ENCODE peak calls at places on chromosomes 11 and 22, in ten cellular contexts. D is IMR-90; E is foreskin keratinocyte; H is kidney; U is heart right ventricle; W is lower lobe of right lung; S is AG04450; B is cardiac muscle cell; N is psoas muscle; T is effector memory CD4-positive, alpha-beta T cell. X is an unnamed sample.
A peak's percentile ranks its signal among the peaks of the same experiment; 100 is the strongest.

GRCh38 chr11:78039391-78039918 is 16.4 kb upstream of the KCTD14 start:
- DNase-seq in D (no peak), E (peak; percentile 31), H (no peak), U (no peak), W (no peak), S (no peak), B (no peak), N (no peak), T (no peak), X (no peak)

GRCh38 chr11:28488336-28488735 is 380.1 kb downstream of the METTL15 start:
- DNase-seq in D (no peak), E (no peak), H (no peak), U (no peak), W (no peak), S (no peak), B (no peak), N (no peak), T (no peak), X (no peak)

GRCh38 chr11:9025101-9025850 is 21.5 kb upstream of the NRIP3 start:
- DNase-seq in D (no peak), E (no peak), H (no peak), U (no peak), W (no peak), S (no peak), B (no peak), N (no peak), T (no peak), X (no peak)

GRCh38 chr11:105181100-105181499 is 41.5 kb upstream of the CARD18 start:
- DNase-seq in D (peak; percentile 76), E (peak; percentile 45), H (no peak), U (no peak), W (no peak), S (no peak), B (peak; percentile 22), N (no peak), T (no peak), X (no peak)

GRCh38 chr11:106379712-106380111 is 302.2 kb downstream of the AASDHPPT start:
- DNase-seq in D (no peak), E (no peak), H (no peak), U (no peak), W (no peak), S (no peak), B (no peak), N (no peak), T (no peak), X (no peak)

GRCh38 chr11:65323813-65324212 is 9.1 kb downstream of the CDC42EP2 start:
- DNase-seq in D (no peak), E (no peak), H (no peak), U (no peak), W (peak; percentile 26), S (no peak), B (no peak), N (no peak), T (no peak), X (no peak)

GRCh38 chr11:117970400-117971024 is 15.7 kb upstream of the IL10RA start:
- DNase-seq in D (no peak), E (peak; percentile 35), H (no peak), U (no peak), W (no peak), S (no peak), B (no peak), N (no peak), T (peak; percentile 27), X (no peak)

GRCh38 chr11:71408826-71409225 is 39.4 kb downstream of the DHCR7 start:
- DNase-seq in D (no peak), E (no peak), H (no peak), U (no peak), W (no peak), S (no peak), B (no peak), N (no peak), T (no peak), X (no peak)

GRCh38 chr11:80960331-80961095 is 1519.7 kb upstream of the TENM4 start:
- DNase-seq in D (no peak), E (peak; percentile 26), H (no peak), U (no peak), W (no peak), S (no peak), B (no peak), N (no peak), T (no peak), X (no peak)

DNA sequence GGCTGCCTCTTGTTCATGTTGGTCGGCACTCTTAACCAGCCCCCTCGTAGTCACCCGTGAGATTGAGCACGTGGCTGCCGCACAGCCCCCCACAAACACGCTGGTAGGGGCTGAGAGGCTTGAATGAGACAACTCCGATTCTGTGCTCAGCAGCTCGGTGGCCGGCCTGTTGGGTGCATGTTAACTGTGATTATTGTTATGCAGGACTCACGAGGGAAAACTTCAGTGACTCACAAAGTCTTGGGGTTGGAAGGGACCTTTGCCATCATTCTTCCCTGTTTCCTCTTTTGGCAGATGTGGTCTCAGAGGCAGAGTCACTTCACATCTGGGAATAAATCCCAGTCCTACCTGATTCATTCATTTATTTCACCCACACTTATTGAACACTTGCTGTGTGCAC is 75.2 kb downstream of the ADAMTS15 start:
- DNase-seq in D (peak; percentile 97), E (no peak), H (no peak), U (peak; percentile 33), W (no peak), S (peak; percentile 67), B (no peak), N (peak; percentile 29), T (no peak), X (no peak)
- H3K27ac ChIP-seq in D (peak overlapping the region; percentile 95), E (no peak overlapping the region), H (no peak overlapping the region), U (peak overlapping the region; percentile 90), W (peak overlapping the region; percentile 72), S (peak overlapping the region; percentile 88), B (no peak overlapping the region), N (peak overlapping the region; percentile 84), T (no peak overlapping the region), X (no peak overlapping the region)

DNA sequence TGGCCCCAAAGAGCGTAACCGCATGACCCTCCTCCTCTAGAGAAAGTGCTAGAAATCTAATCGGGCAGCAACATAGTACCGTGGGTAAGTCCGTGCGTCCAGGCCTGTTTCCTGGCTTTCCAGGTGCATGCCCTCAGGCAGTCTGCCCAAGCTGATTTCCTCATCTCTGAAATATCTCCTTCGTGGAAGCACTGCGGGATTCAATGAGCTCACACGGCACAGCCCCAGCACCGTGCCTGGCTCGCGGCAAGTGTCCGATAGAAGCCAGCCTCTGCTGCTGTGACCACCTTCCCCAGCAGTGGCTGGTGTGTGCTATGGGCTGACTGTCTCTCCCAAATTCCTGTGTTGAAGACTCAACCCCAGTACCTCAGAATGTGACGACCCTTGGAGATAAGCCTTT is 20.7 kb downstream of the RPUSD4 start:
- DNase-seq in D (no peak), E (peak; percentile 47), H (no peak), U (no peak), W (no peak), S (no peak), B (no peak), N (no peak), T (no peak), X (no peak)
- H3K27ac ChIP-seq in D (no peak overlapping the region), E (no peak overlapping the region), H (no peak overlapping the region), U (no peak overlapping the region), W (no peak overlapping the region), S (no peak overlapping the region), B (no peak overlapping the region), N (peak overlapping the region; percentile 42), T (no peak overlapping the region), X (no peak overlapping the region)

GRCh38 chr22:49946612-49947295 is 13.8 kb upstream of the PIM3 start:
- DNase-seq in D (no peak), E (no peak), H (no peak), U (no peak), W (no peak), S (no peak), B (no peak), N (no peak), T (no peak), X (no peak)
- H3K27ac ChIP-seq in D (no peak overlapping the region), E (no peak overlapping the region), H (no peak overlapping the region), U (no peak overlapping the region), W (peak overlapping the region; percentile 94), S (no peak overlapping the region), B (no peak overlapping the region), N (no peak overlapping the region), T (peak overlapping the region; percentile 71), X (no peak overlapping the region)

DNA sequence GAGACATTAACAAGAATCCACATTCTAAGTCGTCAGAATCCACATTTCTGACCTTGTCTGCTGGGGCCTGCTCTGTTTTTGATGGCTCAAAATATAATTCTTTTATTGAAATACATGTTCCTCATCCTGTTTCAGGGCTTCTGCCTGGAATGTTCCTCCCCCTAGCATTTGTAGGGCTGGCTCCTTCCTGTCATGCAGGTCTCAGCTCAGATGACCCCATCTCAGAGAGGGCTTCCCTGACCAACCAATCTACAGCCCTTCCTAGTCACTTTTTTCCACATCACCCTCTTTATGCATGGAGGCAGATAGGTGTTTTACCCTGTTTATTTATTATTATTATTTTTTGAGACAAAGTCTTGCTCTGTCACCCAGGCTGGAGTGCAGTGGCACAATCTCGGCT is 14.8 kb downstream of the TMEM123 start:
- DNase-seq in D (no peak), E (no peak), H (no peak), U (no peak), W (no peak), S (no peak), B (no peak), N (no peak), T (no peak), X (no peak)
- H3K27ac ChIP-seq in D (no peak overlapping the region), E (no peak overlapping the region), H (no peak overlapping the region), U (no peak overlapping the region), W (no peak overlapping the region), S (no peak overlapping the region), B (no peak overlapping the region), N (no peak overlapping the region), T (no peak overlapping the region), X (no peak overlapping the region)

X was measured in substantia nigra.